ENCODE peak calls at places on chromosomes 16 and 17, in four cellular contexts. G is right lobe of liver, M is lung, I is fibroblast of lung. N is an unnamed sample.

GRCh38 chr17:18877104-18877503 is 19.2 kb downstream of the PRPSAP2 start:
- DNase-seq in G (no peak), M (no peak), I (peak; percentile 60), N (no peak)

GRCh38 chr16:84334058-84334457 is 34.3 kb upstream of the ATP2C2 start:
- DNase-seq in I (no peak), G (no peak), M (no peak), N (no peak)

GRCh38 chr16:66603537-66604375 is 748 bp upstream of the CMTM3 start:
- DNase-seq in M (peak; percentile 44), G (no peak), I (peak; percentile 71), N (peak; percentile 69)

GRCh38 chr16:84423416-84423837 is 55.1 kb downstream of the ATP2C2 start:
- DNase-seq in I (peak; percentile 42), G (no peak), M (no peak), N (no peak)

GRCh38 chr16:4115941-4116327 is 308 bp downstream of the ADCY9 start:
- DNase-seq in G (no peak), I (no peak), M (no peak), N (no peak)

GRCh38 chr17:12627776-12628491 is 37.8 kb upstream of the MYOCD start:
- DNase-seq in G (no peak), M (no peak), I (peak; percentile 90), N (no peak)

GRCh38 chr17:31433091-31433790 is 41.8 kb downstream of the RAB11FIP4 start:
- DNase-seq in G (no peak), I (no peak), M (no peak), N (no peak)

GRCh38 chr16:56915311-56916105 is 16.4 kb upstream of the HERPUD1 start:
- DNase-seq in M (no peak), G (no peak), I (no peak), N (no peak)

GRCh38 chr17:80996422-80997305 is 5.0 kb downstream of the CHMP6 start:
- DNase-seq in I (no peak), M (no peak), G (no peak), N (no peak)

GRCh38 chr16:1762879-1763520 is 8.3 kb downstream of the NME3 start:
- DNase-seq in G (no peak), M (no peak), I (no peak), N (no peak)

GRCh38 chr17:81119223-81120148 is 45.8 kb upstream of the PVALEF start:
- DNase-seq in G (peak; percentile 82), M (peak; percentile 87), I (peak; percentile 92), N (peak; percentile 79)

GRCh38 chr16:81831722-81832126 is 52.6 kb downstream of the PLCG2 start:
- DNase-seq in M (peak; percentile 71), I (peak; percentile 41), G (peak; percentile 70), N (peak; percentile 18)

GRCh38 chr16:3740186-3740585 is 22.9 kb upstream of the TRAP1 start:
- DNase-seq in M (no peak), I (no peak), G (no peak), N (no peak)

GRCh38 chr16:31177136-31177535 is 2.8 kb upstream of the FUS start:
- DNase-seq in I (peak; percentile 89), M (peak; percentile 78), G (no peak), N (no peak)

GRCh38 chr17:18066866-18067265 is 20.9 kb upstream of the DRG2 start:
- DNase-seq in I (no peak), G (no peak), M (no peak), N (no peak)

GRCh38 chr16:52526830-52527229 is 20.1 kb downstream of the TOX3 start:
- DNase-seq in M (no peak), I (peak; percentile 3), G (no peak), N (no peak)

GRCh38 chr17:41773190-41773588 is 13.3 kb downstream of the JUP start:
- DNase-seq in I (peak; percentile 92), G (peak; percentile 70), M (peak; percentile 63), N (peak; percentile 73)

GRCh38 chr17:48970224-48970623 is 1.8 kb upstream of the GIP start:
- DNase-seq in G (no peak), I (peak; percentile 15), M (no peak), N (no peak)

GRCh38 chr17:51029142-51029541 is 91.5 kb downstream of the SPAG9 start:
- DNase-seq in G (no peak), M (no peak), I (no peak), N (no peak)

GRCh38 chr17:56594528-56595418 is 1.3 kb downstream of the NOG start:
- DNase-seq in I (peak; percentile 30), G (no peak), M (no peak), N (no peak)

GRCh38 chr17:49365667-49366066 is 3.6 kb upstream of the ZNF652 start:
- DNase-seq in M (no peak), I (no peak), G (no peak), N (peak; percentile 57)

GRCh38 chr17:16504974-16505373 is 13.0 kb upstream of the LRRC75A start:
- DNase-seq in I (no peak), M (no peak), G (no peak), N (no peak)

GRCh38 chr17:16507918-16508533 is 16.0 kb upstream of the LRRC75A start:
- DNase-seq in M (no peak), I (no peak), G (no peak), N (no peak)

GRCh38 chr17:16512011-16512410 is 20.0 kb upstream of the LRRC75A start:
- DNase-seq in M (no peak), G (no peak), I (no peak), N (no peak)

GRCh38 chr17:16511515-16511914 is 19.5 kb upstream of the LRRC75A start:
- DNase-seq in M (no peak), G (no peak), I (no peak), N (no peak)

DNA sequence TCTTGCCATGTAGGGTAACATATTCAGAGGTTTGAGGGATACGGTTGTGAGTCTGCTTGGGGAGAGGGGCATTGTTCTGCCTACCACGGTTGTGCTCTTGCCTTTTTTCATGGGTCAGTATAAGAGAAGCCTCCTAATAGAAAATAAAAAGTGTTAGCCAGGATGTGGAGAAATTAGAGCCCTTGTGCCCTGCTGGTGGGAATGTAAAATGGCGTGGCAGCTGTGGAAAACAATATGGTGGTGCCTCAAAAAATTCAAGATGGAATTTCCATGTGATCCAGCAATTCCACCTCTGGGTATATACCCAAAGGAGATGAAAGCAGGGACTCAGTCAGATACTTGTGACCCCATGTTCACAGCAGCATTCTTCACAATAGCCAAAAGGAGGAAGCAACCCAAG is 14.2 kb upstream of the LRRC75A start:
- DNase-seq in M (no peak), G (no peak), I (no peak), N (no peak)
- TF ChIP-seq CTCF in M (no peak), G (no peak), I (peak; percentile 37), N (no peak)

DNA sequence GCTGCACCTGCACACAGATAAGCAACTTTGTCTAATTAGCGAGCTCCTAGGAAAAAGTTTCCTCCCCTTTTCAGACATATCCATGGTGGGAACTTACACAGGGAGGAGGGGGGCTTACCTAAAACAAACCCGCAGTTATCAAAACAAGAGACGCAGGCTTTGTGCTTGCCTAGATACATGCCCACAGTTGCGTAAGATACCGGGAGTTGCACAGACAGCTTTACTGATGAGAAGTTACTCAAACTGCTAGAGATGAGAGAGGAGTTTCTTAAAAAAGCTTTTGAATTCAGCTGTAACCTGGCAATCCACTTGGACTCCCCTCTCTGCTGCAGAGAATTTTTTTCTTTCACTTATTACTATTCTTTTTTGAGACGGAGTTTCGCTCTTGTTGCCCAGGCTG is 6.8 kb upstream of the ZP2 start:
- DNase-seq in M (no peak), I (no peak), G (no peak), N (no peak)
- H3K4me3 ChIP-seq in M (no peak overlapping the region), I (no peak overlapping the region), G (no peak overlapping the region), N (no peak overlapping the region)

GRCh38 chr17:78249836-78250806 is 18.7 kb downstream of the TMEM235 start:
- DNase-seq in M (no peak), G (no peak), I (no peak), N (no peak)

GRCh38 chr17:78248051-78248914 is 16.9 kb downstream of the TMEM235 start:
- DNase-seq in M (no peak), G (no peak), I (no peak), N (no peak)

GRCh38 chr17:78247304-78247703 is 15.9 kb downstream of the TMEM235 start:
- DNase-seq in G (no peak), M (no peak), I (no peak), N (no peak)

GRCh38 chr17:78250891-78251772 is 19.7 kb downstream of the TMEM235 start:
- DNase-seq in G (peak; percentile 89), I (peak; percentile 71), M (peak; percentile 89), N (peak; percentile 83)

DNA sequence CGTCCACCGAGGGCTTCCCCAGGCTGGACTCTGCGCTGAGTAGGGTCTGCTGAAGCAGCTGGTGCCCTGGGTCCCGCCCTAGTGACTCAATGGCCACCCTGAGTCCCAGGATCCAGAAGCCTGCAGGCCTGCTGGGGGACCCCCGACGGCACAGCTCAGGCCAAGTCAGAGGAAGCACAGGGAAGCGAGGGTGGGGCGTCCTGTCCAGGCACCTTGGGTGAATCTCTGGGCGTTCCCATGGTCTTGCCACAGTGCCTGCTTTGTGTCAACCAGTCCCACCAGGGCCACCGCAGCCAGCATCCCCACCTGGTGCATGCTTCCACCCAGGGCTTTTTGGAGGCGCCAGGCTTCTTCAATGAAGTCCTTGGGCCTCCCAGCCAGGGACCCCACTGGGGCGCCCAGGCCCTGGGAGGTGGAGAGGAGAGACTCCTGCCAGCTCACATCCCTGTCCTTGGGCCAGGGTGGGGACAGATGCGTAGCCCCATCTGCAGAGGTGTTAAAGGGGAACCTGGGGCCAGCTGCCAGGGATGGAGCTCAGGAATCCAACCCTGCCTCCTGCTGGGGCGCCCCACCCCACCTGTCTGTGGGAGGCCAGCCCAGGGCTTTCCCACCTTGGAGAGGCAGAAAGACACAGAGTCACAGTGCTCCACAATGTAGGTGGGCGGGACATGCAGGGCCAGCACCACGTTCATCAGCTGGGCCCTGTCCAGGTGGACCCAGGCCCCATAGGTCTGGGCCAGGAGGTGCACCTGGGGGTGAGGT is 17.8 kb downstream of the TMEM235 start:
- DNase-seq in I (no peak), M (no peak), G (no peak), N (no peak)
- H3K27ac ChIP-seq in I (no peak overlapping the region), M (no peak overlapping the region), G (no peak overlapping the region), N (no peak overlapping the region)

GRCh38 chr16:35102780-35103403 is 1643.5 kb downstream of the TP53TG3F start:
- DNase-seq in M (no peak), G (no peak), I (no peak), N (no peak)
- TF ChIP-seq CTCF in M (no peak), G (no peak), I (no peak), N (no peak)

GRCh38 chr17:20257008-20257407 is 210.3 kb downstream of the LGALS9B start:
- DNase-seq in G (no peak), I (no peak), M (no peak), N (no peak)

GRCh38 chr17:20259668-20260067 is 207.7 kb downstream of the LGALS9B start:
- DNase-seq in G (no peak), M (no peak), I (no peak), N (no peak)

GRCh38 chr17:20253323-20253722 is 214.0 kb downstream of the LGALS9B start:
- DNase-seq in I (peak; percentile 42), G (no peak), M (no peak), N (no peak)

GRCh38 chr17:20256144-20256543 is 211.2 kb downstream of the LGALS9B start:
- DNase-seq in G (no peak), M (no peak), I (no peak), N (no peak)
- H3K4me3 ChIP-seq in G (no peak overlapping the region), M (no peak overlapping the region), I (no peak overlapping the region), N (no peak overlapping the region)

GRCh38 chr16:11256657-11257130 is 690 bp upstream of the SOCS1 start:
- DNase-seq in I (peak; percentile 63), M (peak; percentile 63), G (peak; percentile 72), N (peak; percentile 62)
- H3K27ac ChIP-seq in I (peak overlapping the region; percentile 97), M (peak overlapping the region; percentile 97), G (peak overlapping the region; percentile 96), N (peak overlapping the region; percentile 98)

N was measured in thyroid gland.